ENCODE peak calls at places on chromosome X, in four cellular contexts. S, U, M and O are unnamed samples.

GRCh38 chrX:83845397-83845796 is 15.5 kb upstream of the CYLC1 start:
- DNase-seq in U (peak), S (no peak), M (no peak), O (no peak)

GRCh38 chrX:129323115-129323514 is 200.2 kb downstream of the SMARCA1 start:
- DNase-seq in S (no peak), M (no peak), U (no peak), O (no peak)

GRCh38 chrX:31487946-31488345 is 416.1 kb upstream of the FTHL17 start:
- DNase-seq in S (no peak), M (no peak), U (no peak), O (no peak)

GRCh38 chrX:39258331-39258730 is 457.1 kb downstream of the MID1IP1 start:
- DNase-seq in S (no peak), U (no peak), M (no peak), O (no peak)

GRCh38 chrX:132489256-132490085 is 633 bp upstream of the MBNL3 start:
- DNase-seq in S (peak), U (peak), M (peak), O (peak)

GRCh38 chrX:134990475-134991473 is at the start of gene SMIM10:
- DNase-seq in S (peak), U (peak), M (peak), O (peak)

GRCh38 chrX:106341823-106342222 is 173.7 kb downstream of the PWWP3B start:
- DNase-seq in M (no peak), S (no peak), U (no peak), O (no peak)

GRCh38 chrX:39121903-39122302 is 320.6 kb downstream of the MID1IP1 start:
- DNase-seq in S (no peak), U (no peak), M (no peak), O (no peak)

GRCh38 chrX:37745354-37745753 is 34.5 kb upstream of the CYBB start:
- DNase-seq in U (peak), M (peak), S (peak), O (peak)

GRCh38 chrX:119391279-119391678 is 7.9 kb upstream of the SLC25A43 start:
- DNase-seq in S (no peak), M (no peak), U (peak), O (no peak)